ENCODE peak calls at places on chromosomes 1 and 21, in five cellular contexts. L is activated gamma-delta T cell treated with Interleukin-2 at 50 U/mL for 16 hours; S is NCI-H2081; J is NCI-H1105 treated with DMSO at 0.1 percent for 48 hours; P is stimulated activated CD4-positive, alpha-beta T cell treated with anti-CD3 and anti-CD28 coated beads, Interleukin-12 subunit alpha, Interleukin-12 subunit beta, amount 100 ng/mL, for 48 hours. Y is an unnamed sample.
A peak's percentile ranks its signal among the peaks of the same experiment; 100 is the strongest.

GRCh38 chr1:33320619-33321165 is at the start of gene A3GALT2:
- DNase-seq in L (no peak), S (no peak), J (no peak), P (no peak), Y (no peak)

GRCh38 chr1:19622204-19622603 is 21.9 kb upstream of the NBL1 start:
- DNase-seq in L (no peak), S (no peak), J (no peak), P (no peak), Y (no peak)

GRCh38 chr1:180911640-180912161 is 996 bp upstream of the KIAA1614 start:
- DNase-seq in L (no peak), S (no peak), J (no peak), P (no peak), Y (no peak)

GRCh38 chr21:42389449-42389835 is 6.4 kb downstream of the TMPRSS3 start:
- DNase-seq in L (no peak), S (peak; percentile 60), J (no peak), P (no peak), Y (no peak)

GRCh38 chr1:41370756-41371420 is 9.7 kb downstream of the FOXO6 start:
- DNase-seq in L (no peak), S (no peak), J (no peak), P (no peak), Y (no peak)

GRCh38 chr1:15685820-15686219 is 1.7 kb downstream of the PLEKHM2 start:
- DNase-seq in L (no peak), S (no peak), J (no peak), P (no peak), Y (no peak)

GRCh38 chr1:172657586-172657985 is 1.3 kb upstream of the FASLG start:
- DNase-seq in L (no peak), S (no peak), J (no peak), P (no peak), Y (no peak)

GRCh38 chr1:206896261-206896660 is 982 bp upstream of the IL24 start:
- DNase-seq in L (no peak), S (no peak), J (no peak), P (no peak), Y (no peak)

GRCh38 chr1:159598196-159598595 is 10.6 kb downstream of the APCS start:
- DNase-seq in L (no peak), S (no peak), J (no peak), P (no peak), Y (no peak)

GRCh38 chr1:199742547-199742946 is 285.0 kb upstream of the NR5A2 start:
- DNase-seq in L (no peak), S (no peak), J (no peak), P (no peak), Y (no peak)

GRCh38 chr1:167631987-167632680 is 2.1 kb downstream of the RCSD1 start:
- DNase-seq in L (peak; percentile 50), S (no peak), J (no peak), P (no peak), Y (no peak)

GRCh38 chr1:202644219-202645096 is 65.8 kb downstream of the SYT2 start:
- DNase-seq in L (no peak), S (no peak), J (no peak), P (no peak), Y (no peak)

GRCh38 chr1:19010995-19011696 is 54.7 kb upstream of the IFFO2 start:
- DNase-seq in L (peak; percentile 58), S (no peak), J (no peak), P (peak; percentile 72), Y (no peak)

GRCh38 chr1:226945106-226945857 is 5.2 kb downstream of the COQ8A start:
- DNase-seq in L (no peak), S (peak; percentile 95), J (no peak), P (no peak), Y (no peak)

GRCh38 chr1:25342846-25343245 is 4.7 kb downstream of the TMEM50A start:
- DNase-seq in L (no peak), S (no peak), J (no peak), P (no peak), Y (no peak)

GRCh38 chr1:235142991-235143390 is 14.4 kb upstream of the TOMM20 start:
- DNase-seq in L (no peak), S (no peak), J (no peak), P (no peak), Y (no peak)

GRCh38 chr1:115771847-115772457 is 3.4 kb upstream of the CASQ2 start:
- DNase-seq in L (no peak), S (peak; percentile 85), J (peak; percentile 93), P (peak; percentile 38), Y (peak; percentile 5)

GRCh38 chr1:29409616-29410015 is 173.3 kb downstream of the PTPRU start:
- DNase-seq in L (no peak), S (no peak), J (no peak), P (no peak), Y (no peak)

GRCh38 chr1:246492611-246493245 is 14.4 kb downstream of the SMYD3 start:
- DNase-seq in L (no peak), S (peak; percentile 76), J (peak; percentile 36), P (peak; percentile 40), Y (peak; percentile 19)

GRCh38 chr1:145988773-145989172 is 7.6 kb downstream of the TXNIP start:
- DNase-seq in L (no peak), S (no peak), J (no peak), P (no peak), Y (no peak)

GRCh38 chr1:15275921-15276683 is 29.1 kb downstream of the FHAD1 start:
- DNase-seq in L (no peak), S (no peak), J (no peak), P (no peak), Y (no peak)

GRCh38 chr1:155082941-155083541 is 4.4 kb downstream of the EFNA3 start:
- DNase-seq in L (no peak), S (no peak), J (no peak), P (no peak), Y (no peak)

GRCh38 chr1:64363616-64364015 is 106.3 kb upstream of the CACHD1 start:
- DNase-seq in L (no peak), S (no peak), J (no peak), P (no peak), Y (no peak)

GRCh38 chr1:47561523-47562007 is 123.7 kb downstream of the FOXD2 start:
- DNase-seq in L (no peak), S (no peak), J (no peak), P (no peak), Y (no peak)

GRCh38 chr21:42013338-42013737 is 3.2 kb upstream of the ZBTB21 start:
- DNase-seq in L (no peak), S (peak; percentile 82), J (no peak), P (no peak), Y (no peak)

GRCh38 chr1:6580588-6581270 is 935 bp downstream of the ZBTB48 start:
- DNase-seq in L (no peak), S (no peak), J (no peak), P (no peak), Y (no peak)

GRCh38 chr21:38140192-38140905 is 116.4 kb upstream of the KCNJ15 start:
- DNase-seq in L (no peak), S (peak; percentile 52), J (peak; percentile 99), P (no peak), Y (no peak)

GRCh38 chr1:8012955-8013354 is 13.2 kb downstream of the ERRFI1 start:
- DNase-seq in L (no peak), S (no peak), J (no peak), P (no peak), Y (no peak)

GRCh38 chr1:117815105-117815812 is 114.2 kb downstream of the GDAP2 start:
- DNase-seq in L (no peak), S (no peak), J (no peak), P (no peak), Y (no peak)

GRCh38 chr1:174167404-174167803 is 8.1 kb downstream of the RABGAP1L start:
- DNase-seq in L (no peak), S (no peak), J (no peak), P (no peak), Y (no peak)